ENCODE peak calls at places on chromosome 3, in four cellular contexts. U is activated T-helper 1 cell treated with anti-CD3 and anti-CD28 coated beads, Interleukin-12 subunit alpha, Interleukin-12 subunit beta, Interleukin-2, Interleukin-4 antibody, amounts not matched to agents 30 ng/mL and 10 ng/mL and 1 ng/mL, durations not matched to agents 14 hours and 24 hours and 36 hours; T is osteocyte; L is K562. O is an unnamed sample.

GRCh38 chr3:171606151-171606751 is 146.0 kb upstream of the TNIK start:
- DNase-seq in U (no peak), T (no peak), L (peak; percentile 62), O (no peak)

GRCh38 chr3:195893121-195893449 is 15.3 kb downstream of the TNK2 start:
- DNase-seq in L (no peak), T (no peak), U (no peak), O (no peak)

GRCh38 chr3:101509811-101510210 is 3.2 kb downstream of the SENP7 start:
- DNase-seq in U (no peak), T (no peak), L (no peak), O (no peak)

GRCh38 chr3:57281710-57282109 is 10.8 kb downstream of the ASB14 start:
- DNase-seq in L (no peak), U (no peak), T (no peak), O (no peak)

GRCh38 chr3:153130312-153130977 is 31.6 kb upstream of the RAP2B start:
- DNase-seq in U (no peak), T (no peak), L (no peak), O (peak; percentile 11)

GRCh38 chr3:19945405-19946290 is 1.2 kb upstream of the RAB5A start:
- DNase-seq in L (peak; percentile 57), T (no peak), U (no peak), O (no peak)

GRCh38 chr3:76789262-76789661 is 250.6 kb upstream of the ROBO2 start:
- DNase-seq in T (no peak), L (no peak), U (no peak), O (no peak)

GRCh38 chr3:188239035-188239434 is 85.1 kb downstream of the LPP start:
- DNase-seq in T (no peak), L (no peak), U (no peak), O (no peak)

GRCh38 chr3:82087958-82088357 is 326.5 kb upstream of the GBE1 start:
- DNase-seq in L (no peak), T (no peak), U (no peak), O (peak; percentile 15)

GRCh38 chr3:12155264-12155663 is 3.4 kb downstream of the TIMP4 start:
- DNase-seq in U (no peak), T (peak; percentile 17), L (no peak), O (no peak)

GRCh38 chr3:25910997-25911396 is 121.1 kb downstream of the OXSM start:
- DNase-seq in L (peak; percentile 66), U (no peak), T (no peak), O (no peak)